ENCODE peak calls at places on chromosomes 3 and 15, in nine cellular contexts. O is A549, I is gastrocnemius medialis, W is heart left ventricle, F is GM12892, G is lower leg skin, M is ovary, V is Peyer's patch, B is esophagus squamous epithelium. T is an unnamed sample.

GRCh38 chr3:149306751-149307434 is 26.5 kb downstream of the TM4SF18 start:
- DNase-seq in O (no peak), F (no peak), V (no peak), B (no peak), M (no peak), W (no peak), G (no peak), I (no peak), T (no peak)

GRCh38 chr15:45183511-45183910 is 4.3 kb downstream of the SHF start:
- DNase-seq in V (no peak), F (no peak), I (no peak), B (no peak), G (no peak), M (no peak), O (no peak), W (no peak), T (no peak)

GRCh38 chr3:15815696-15816095 is 17.9 kb upstream of the ANKRD28 start:
- DNase-seq in I (no peak), M (no peak), G (no peak), W (no peak), V (no peak), F (no peak), O (peak; percentile 78), B (no peak), T (peak; percentile 55)

GRCh38 chr15:57509121-57509520 is 82.6 kb upstream of the MYZAP start:
- DNase-seq in W (peak; percentile 47), B (no peak), I (no peak), G (no peak), V (no peak), M (no peak), F (no peak), O (no peak), T (no peak)

GRCh38 chr3:190995156-190995555 is 132.7 kb upstream of the GMNC start:
- DNase-seq in O (no peak), F (no peak), M (no peak), G (no peak), V (no peak), W (no peak), I (no peak), B (no peak), T (no peak)

GRCh38 chr3:196969001-196969659 is 497 bp upstream of the PIGZ start:
- DNase-seq in B (no peak), W (no peak), O (no peak), M (no peak), V (peak; percentile 39), F (peak; percentile 55), G (no peak), I (no peak), T (peak; percentile 58)

GRCh38 chr15:33584797-33585196 is 274.0 kb downstream of the RYR3 start:
- DNase-seq in V (no peak), W (no peak), O (peak; percentile 41), G (no peak), M (peak; percentile 29), B (no peak), F (no peak), I (peak; percentile 16), T (no peak)

GRCh38 chr15:75203017-75203907 is 1.6 kb downstream of the C15orf39 start:
- DNase-seq in I (no peak), V (no peak), W (no peak), O (peak; percentile 41), B (no peak), G (no peak), F (no peak), M (peak; percentile 56), T (peak; percentile 49)

GRCh38 chr3:64687781-64688515 is at the start of gene ADAMTS9:
- DNase-seq in W (peak; percentile 87), O (peak; percentile 35), M (peak; percentile 80), V (no peak), G (peak; percentile 49), B (no peak), I (peak; percentile 52), F (no peak), T (peak; percentile 45)

GRCh38 chr15:72182673-72183072 is 14.9 kb downstream of the GRAMD2A start:
- DNase-seq in I (no peak), V (no peak), O (peak; percentile 55), F (no peak), B (no peak), W (no peak), M (no peak), G (no peak), T (no peak)

GRCh38 chr3:123724306-123724705 is 139.5 kb upstream of the HACD2 start:
- DNase-seq in O (peak; percentile 21), M (no peak), V (no peak), W (no peak), G (no peak), F (no peak), I (no peak), B (no peak), T (no peak)

GRCh38 chr3:179563298-179563934 is 690 bp downstream of the ACTL6A start:
- DNase-seq in V (peak; percentile 69), F (peak; percentile 53), B (no peak), O (peak; percentile 80), M (no peak), W (peak; percentile 62), I (peak; percentile 30), G (peak; percentile 56), T (peak; percentile 89)

GRCh38 chr15:40372966-40373365 is 9.6 kb upstream of the KNSTRN start:
- DNase-seq in G (no peak), F (no peak), M (no peak), V (no peak), I (no peak), O (no peak), B (no peak), W (no peak), T (no peak)

GRCh38 chr3:44414517-44415090 is 62.9 kb downstream of the ZNF445 start:
- DNase-seq in I (no peak), V (no peak), W (no peak), O (no peak), M (no peak), G (no peak), F (no peak), B (no peak), T (no peak)

GRCh38 chr3:16186081-16186480 is 11.6 kb downstream of the GALNT15 start:
- DNase-seq in B (no peak), V (no peak), M (no peak), F (no peak), G (no peak), W (no peak), I (no peak), O (no peak), T (no peak)

GRCh38 chr15:69540622-69541021 is 88.0 kb downstream of the RPLP1 start:
- DNase-seq in I (no peak), B (no peak), M (no peak), F (no peak), V (no peak), G (no peak), O (no peak), W (no peak), T (no peak)

GRCh38 chr3:46455231-46456115 is 9.2 kb downstream of the LTF start:
- DNase-seq in M (no peak), V (no peak), I (no peak), W (no peak), F (no peak), B (no peak), G (no peak), O (no peak), T (no peak)
- TF ChIP-seq POLR2A in M (no peak), V (no peak), I (no peak), W (no peak), F (no peak), B (no peak), G (no peak), O (no peak), T (no peak)

GRCh38 chr3:152177757-152178156 is 91.0 kb upstream of the MBNL1 start:
- DNase-seq in M (no peak), W (no peak), V (no peak), O (no peak), I (no peak), G (no peak), B (no peak), F (no peak), T (no peak)
- TF ChIP-seq POLR2A in M (no peak), W (no peak), V (no peak), O (no peak), I (no peak), G (no peak), B (no peak), F (no peak), T (no peak)

GRCh38 chr3:60588806-60589205 is 662.4 kb downstream of the FHIT start:
- DNase-seq in O (peak; percentile 13), B (no peak), W (no peak), F (no peak), G (no peak), M (no peak), I (no peak), V (no peak), T (no peak)
- TF ChIP-seq POLR2A in O (no peak), B (no peak), W (no peak), F (no peak), G (no peak), M (no peak), I (no peak), V (no peak), T (no peak)

GRCh38 chr3:39531066-39531465 is 63.6 kb downstream of the MOBP start:
- DNase-seq in B (no peak), I (no peak), O (no peak), V (no peak), G (no peak), M (no peak), W (no peak), F (no peak), T (no peak)

GRCh38 chr3:39532777-39533176 is 65.3 kb downstream of the MOBP start:
- DNase-seq in I (no peak), M (no peak), G (no peak), W (no peak), O (no peak), F (no peak), B (no peak), V (no peak), T (no peak)

GRCh38 chr3:39529551-39529950 is 62.1 kb downstream of the MOBP start:
- DNase-seq in V (no peak), W (no peak), B (no peak), I (no peak), O (no peak), G (no peak), M (no peak), F (no peak), T (no peak)

GRCh38 chr3:39533226-39533625 is 65.7 kb downstream of the MOBP start:
- DNase-seq in W (no peak), V (no peak), G (no peak), B (no peak), I (no peak), M (no peak), O (no peak), F (no peak), T (no peak)

DNA sequence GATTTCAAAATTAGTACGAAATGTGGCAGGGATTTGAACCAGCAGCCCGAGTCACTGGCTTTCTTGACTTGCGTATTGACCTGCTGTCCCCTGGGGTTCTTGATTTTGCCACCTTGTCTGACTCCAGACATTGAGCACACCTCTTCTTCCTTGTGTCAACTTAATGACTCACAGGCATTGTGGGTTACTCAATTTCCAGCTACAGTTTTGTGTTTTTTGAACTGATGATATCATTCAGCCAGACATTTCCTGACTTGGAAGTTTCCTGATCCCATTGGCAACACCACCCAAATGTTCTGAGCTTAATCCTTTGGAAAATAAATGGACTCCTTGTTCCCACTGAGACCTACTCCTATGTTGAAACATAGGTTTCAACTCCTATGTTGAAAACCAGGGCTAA is 64.2 kb downstream of the MOBP start:
- DNase-seq in F (no peak), O (peak; percentile 64), W (no peak), V (no peak), M (no peak), B (no peak), I (no peak), G (no peak), T (no peak)
- TF ChIP-seq POLR2A in F (no peak), O (no peak), W (no peak), V (no peak), M (no peak), B (no peak), I (no peak), G (no peak), T (no peak)

GRCh38 chr3:151225040-151225975 is 22.3 kb upstream of the GPR171 start:
- DNase-seq in W (no peak), G (no peak), M (no peak), O (no peak), B (no peak), I (no peak), V (no peak), F (no peak), T (no peak)
- TF ChIP-seq POLR2A in W (no peak), G (no peak), M (no peak), O (no peak), B (no peak), I (no peak), V (no peak), F (no peak), T (no peak)